ENCODE peak calls at places on chromosomes 3 and 15, in six cellular contexts. L is A549, O is endothelial cell of umbilical vein, X is GM12878, F is K562, R is HepG2. I is an unnamed sample.
A peak's percentile ranks its signal among the peaks of the same experiment; 100 is the strongest.

GRCh38 chr3:50226888-50227389 is 9.1 kb upstream of the GNAI2 start:
- DNase-seq in L (peak; percentile 63), O (no peak), R (no peak), F (peak; percentile 20), X (no peak), I (peak; percentile 54)

GRCh38 chr3:43695443-43695842 is 4.7 kb downstream of the ABHD5 start:
- DNase-seq in F (no peak), O (no peak), L (no peak), X (no peak), R (no peak), I (peak; percentile 58)

GRCh38 chr15:45665261-45665660 is 30.4 kb downstream of the SQOR start:
- DNase-seq in O (no peak), F (no peak), R (no peak), L (no peak), X (no peak), I (no peak)

GRCh38 chr3:52843116-52843865 is 8.5 kb upstream of the MUSTN1 start:
- DNase-seq in X (no peak), L (no peak), R (no peak), F (no peak), O (no peak), I (no peak)

GRCh38 chr3:123658118-123658859 is 73.4 kb upstream of the HACD2 start:
- DNase-seq in R (no peak), L (no peak), F (no peak), X (no peak), O (peak; percentile 44), I (no peak)

GRCh38 chr15:57751177-57751800 is 44.8 kb downstream of the POLR2M start:
- DNase-seq in F (no peak), O (peak; percentile 72), R (peak; percentile 3), L (peak; percentile 50), X (no peak), I (peak; percentile 15)

GRCh38 chr3:171849632-171850323 is 6.6 kb downstream of the TMEM212 start:
- DNase-seq in X (no peak), L (no peak), O (no peak), R (no peak), F (no peak), I (no peak)

GRCh38 chr3:138180375-138181029 is 5.8 kb upstream of the DBR1 start:
- DNase-seq in O (peak; percentile 50), R (peak; percentile 50), X (no peak), L (peak; percentile 35), F (peak; percentile 28), I (peak; percentile 66)

GRCh38 chr3:169060037-169060436 is 603.5 kb downstream of the MECOM start:
- DNase-seq in X (no peak), F (no peak), R (no peak), O (no peak), L (no peak), I (no peak)

GRCh38 chr3:98525494-98525893 is 2.8 kb upstream of the CLDND1 start:
- DNase-seq in X (no peak), R (no peak), O (no peak), L (no peak), F (no peak), I (no peak)

GRCh38 chr3:126528800-126529541 is 5.0 kb downstream of the CHST13 start:
- DNase-seq in L (peak; percentile 48), O (no peak), F (no peak), R (peak; percentile 97), X (no peak), I (peak; percentile 93)

GRCh38 chr15:65841121-65841930 is 28.0 kb upstream of the RAB11A start:
- DNase-seq in X (no peak), O (peak; percentile 67), R (no peak), F (no peak), L (no peak), I (peak; percentile 71)

GRCh38 chr3:39130026-39130425 is 22.5 kb downstream of the TTC21A start:
- DNase-seq in R (no peak), F (no peak), O (no peak), X (no peak), L (no peak), I (no peak)

GRCh38 chr3:16599694-16600093 is 5.5 kb downstream of the DAZL start:
- DNase-seq in R (no peak), X (no peak), O (no peak), L (no peak), F (no peak), I (no peak)

GRCh38 chr3:16589867-16590624 is 15.2 kb downstream of the DAZL start:
- DNase-seq in X (peak; percentile 64), F (no peak), O (no peak), L (no peak), R (no peak), I (no peak)

GRCh38 chr3:16600771-16601538 is 4.3 kb downstream of the DAZL start:
- DNase-seq in X (no peak), F (peak; percentile 62), O (peak; percentile 80), L (peak; percentile 83), R (peak; percentile 62), I (peak; percentile 79)

GRCh38 chr3:16596352-16597032 is 8.7 kb downstream of the DAZL start:
- DNase-seq in O (no peak), L (no peak), R (no peak), F (no peak), X (no peak), I (no peak)

GRCh38 chr3:16595778-16596177 is 9.4 kb downstream of the DAZL start:
- DNase-seq in F (no peak), R (no peak), L (no peak), X (no peak), O (peak; percentile 12), I (no peak)
- TF ChIP-seq MYC in F (no peak), R (no peak), L (no peak), X (no peak), O (no peak), I (no peak)

DNA sequence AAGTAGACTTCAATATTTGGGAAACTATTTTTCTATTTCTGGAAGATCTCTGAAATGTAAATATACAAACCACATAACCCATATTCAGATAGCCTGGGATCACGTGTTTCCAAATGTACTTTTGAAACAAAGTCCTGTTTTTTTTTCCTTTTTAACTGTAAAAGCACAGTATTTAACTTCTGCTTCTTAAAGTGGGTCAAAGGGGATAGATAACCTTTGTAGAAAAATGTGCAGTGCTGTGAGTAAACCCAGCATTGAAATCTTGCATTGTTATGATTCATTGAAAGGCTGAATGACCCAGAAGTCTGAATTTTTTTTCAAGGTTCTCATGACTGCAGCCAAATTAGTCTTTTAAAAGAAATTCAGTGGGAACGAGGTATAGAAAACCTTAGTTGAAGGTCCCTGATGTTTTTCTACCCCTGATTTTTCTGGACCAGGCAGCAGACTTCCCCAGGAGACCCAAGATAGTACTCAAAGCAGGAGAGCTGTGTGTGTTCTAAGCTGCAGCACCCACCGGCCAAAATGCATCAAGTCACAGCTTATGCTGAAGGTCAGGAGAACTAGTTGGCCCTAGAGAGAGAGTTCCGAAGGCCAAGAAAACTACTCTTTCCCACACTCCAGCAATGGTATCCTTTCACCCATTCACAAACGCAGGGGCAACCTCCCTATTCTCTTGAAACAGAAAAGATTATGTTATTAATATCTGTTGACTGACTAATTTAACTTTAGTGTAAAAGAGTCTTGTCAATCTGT is 43.6 kb upstream of the APH1B start:
- DNase-seq in O (peak; percentile 90), R (peak; percentile 33), L (peak; percentile 32), X (no peak), F (no peak), I (no peak)
- TF ChIP-seq MAX in O (no peak), R (no peak), L (no peak), X (no peak), F (no peak), I (no peak)

GRCh38 chr15:62403164-62403809 is 238.2 kb upstream of the C2CD4B start:
- DNase-seq in F (no peak), O (peak; percentile 11), R (no peak), L (peak; percentile 15), X (no peak), I (no peak)
- TF ChIP-seq MYC in F (no peak), O (no peak), R (no peak), L (no peak), X (no peak), I (no peak)

GRCh38 chr3:16423947-16424673 is 89.4 kb downstream of the RFTN1 start:
- DNase-seq in X (peak; percentile 53), R (no peak), O (no peak), F (no peak), L (no peak), I (no peak)

GRCh38 chr3:16415911-16416310 is 97.6 kb downstream of the RFTN1 start:
- DNase-seq in X (no peak), R (no peak), O (no peak), F (no peak), L (no peak), I (no peak)

GRCh38 chr3:16417945-16418739 is 95.4 kb downstream of the RFTN1 start:
- DNase-seq in O (no peak), L (no peak), X (no peak), R (no peak), F (no peak), I (no peak)

GRCh38 chr3:16423298-16423697 is 90.2 kb downstream of the RFTN1 start:
- DNase-seq in L (no peak), R (no peak), X (no peak), F (no peak), O (no peak), I (no peak)

GRCh38 chr3:16419640-16420039 is 93.9 kb downstream of the RFTN1 start:
- DNase-seq in F (no peak), L (no peak), R (no peak), O (no peak), X (no peak), I (peak; percentile 71)
- TF ChIP-seq MAX in F (no peak), L (no peak), R (no peak), O (no peak), X (no peak), I (no peak)

DNA sequence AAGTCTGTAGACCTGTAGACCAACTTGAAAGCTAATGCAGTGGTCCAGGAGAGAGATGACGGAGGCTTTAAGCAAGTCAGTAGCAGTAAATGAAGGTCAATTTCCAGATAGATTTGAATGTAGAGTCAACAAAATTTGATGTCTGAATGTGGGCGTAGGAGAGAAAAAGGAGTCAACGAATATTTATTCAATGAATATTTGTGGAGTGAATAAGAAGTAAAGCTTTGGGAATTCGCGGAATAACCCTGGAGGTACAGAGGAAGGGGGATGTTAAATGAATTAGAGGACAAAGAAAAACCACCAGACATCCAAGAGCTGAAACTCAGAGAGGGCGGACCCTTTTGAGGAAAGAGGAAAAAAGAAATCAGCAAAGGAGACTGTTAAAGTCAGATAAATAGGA is 4.4 kb upstream of the PLOD2 start:
- DNase-seq in X (no peak), R (no peak), F (no peak), O (no peak), L (peak; percentile 74), I (no peak)
- TF ChIP-seq MYC in X (no peak), R (no peak), F (no peak), O (no peak), L (no peak), I (no peak)

DNA sequence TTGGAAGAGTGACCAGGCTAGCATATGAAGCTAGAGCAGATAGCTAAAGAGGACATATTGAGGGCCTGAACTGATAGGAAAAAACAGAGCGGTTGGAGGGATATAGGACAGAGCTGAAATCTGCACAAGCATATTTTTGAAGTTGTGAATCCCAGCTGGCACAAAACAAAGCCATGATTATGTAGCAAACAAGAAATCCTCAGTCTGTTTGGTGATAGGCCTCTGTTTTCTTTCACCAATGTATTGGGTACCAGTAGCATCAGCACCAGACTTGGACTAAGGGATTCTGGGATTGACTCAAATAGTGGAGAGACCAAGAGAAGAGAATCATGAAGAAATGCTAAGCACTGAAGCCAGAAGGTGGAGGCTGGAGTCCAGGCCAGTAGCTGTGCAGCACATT is 151.0 kb downstream of the FAM43A start:
- DNase-seq in R (no peak), L (no peak), O (no peak), X (no peak), F (no peak), I (no peak)
- TF ChIP-seq MAX in R (no peak), L (no peak), O (no peak), X (no peak), F (no peak), I (no peak)